ENCODE peak calls at places on chromosomes 16 and 17, in nine cellular contexts. R is RWPE1; C is NCI-H2107; B is right cardiac atrium; W is MM.1S; A is RWPE2; Y is LoVo; S is choroid plexus epithelial cell; K is stimulated activated CD4-positive, alpha-beta T cell treated with anti-CD3 and anti-CD28 coated beads, Interleukin-2, amount 100 ng/mL, for 48 hours. L is an unnamed sample.

GRCh38 chr16:50267651-50268050 is 1.3 kb downstream of the ADCY7 start:
- DNase-seq in K (no peak), R (no peak), C (no peak), W (no peak), B (peak; percentile 16), Y (no peak), A (peak; percentile 29), S (no peak), L (no peak)

GRCh38 chr17:17196776-17197175 is 9.4 kb downstream of the PLD6 start:
- DNase-seq in C (no peak), Y (no peak), R (no peak), W (no peak), K (no peak), S (no peak), A (no peak), B (no peak), L (no peak)

GRCh38 chr16:48318630-48319029 is 66.6 kb downstream of the SIAH1 start:
- DNase-seq in B (no peak), A (no peak), K (no peak), S (peak; percentile 83), Y (no peak), C (no peak), W (peak; percentile 80), R (no peak), L (no peak)

GRCh38 chr17:81026266-81027036 is 8.5 kb upstream of the BAIAP2 start:
- DNase-seq in Y (no peak), K (no peak), C (no peak), S (no peak), W (no peak), R (no peak), A (no peak), B (no peak), L (no peak)

GRCh38 chr17:40518401-40519088 is 17.1 kb upstream of the TNS4 start:
- DNase-seq in S (no peak), K (no peak), W (no peak), Y (peak; percentile 89), R (peak; percentile 89), A (peak; percentile 87), B (no peak), C (no peak), L (peak; percentile 91)

GRCh38 chr17:21263351-21263750 is 10.1 kb upstream of the NATD1 start:
- DNase-seq in S (peak; percentile 64), C (no peak), A (no peak), R (peak; percentile 78), W (no peak), Y (no peak), B (no peak), K (no peak), L (peak; percentile 96)

GRCh38 chr16:50635505-50636392 is 45.4 kb downstream of the SNX20 start:
- DNase-seq in B (no peak), A (no peak), R (no peak), K (no peak), C (no peak), W (no peak), S (no peak), Y (no peak), L (no peak)

GRCh38 chr16:26787924-26788323 is 278.8 kb upstream of the C16orf82 start:
- DNase-seq in A (no peak), R (no peak), Y (no peak), W (no peak), B (no peak), C (no peak), K (no peak), S (no peak), L (no peak)

GRCh38 chr17:45091778-45092425 is 30.8 kb downstream of the NMT1 start:
- DNase-seq in C (no peak), B (no peak), Y (no peak), W (no peak), S (peak; percentile 48), A (no peak), R (no peak), K (no peak), L (peak; percentile 39)

GRCh38 chr17:61532818-61533217 is 58.2 kb downstream of the NACA2 start:
- DNase-seq in K (no peak), B (no peak), R (no peak), W (no peak), Y (no peak), S (no peak), C (no peak), A (no peak), L (no peak)

GRCh38 chr17:72588961-72589360 is 468.1 kb downstream of the SOX9 start:
- DNase-seq in K (no peak), R (peak; percentile 93), B (no peak), A (peak; percentile 99), S (no peak), W (peak; percentile 75), Y (peak; percentile 83), C (peak; percentile 76), L (peak; percentile 98)

GRCh38 chr16:52113812-52114211 is 433.1 kb downstream of the TOX3 start:
- DNase-seq in S (no peak), W (no peak), C (no peak), B (no peak), A (no peak), Y (no peak), R (no peak), K (no peak), L (no peak)

GRCh38 chr16:48374255-48374654 is 11.0 kb downstream of the SIAH1 start:
- DNase-seq in R (no peak), K (no peak), S (no peak), C (no peak), A (no peak), W (no peak), Y (no peak), B (no peak), L (no peak)

GRCh38 chr17:42783062-42783777 is 2.8 kb downstream of the WNK4 start:
- DNase-seq in B (no peak), R (peak; percentile 76), Y (no peak), W (no peak), S (peak; percentile 77), A (no peak), K (no peak), C (no peak), L (peak; percentile 89)

GRCh38 chr17:80862978-80863377 is 128.7 kb upstream of the CHMP6 start:
- DNase-seq in W (no peak), Y (no peak), R (no peak), A (no peak), K (no peak), S (no peak), C (no peak), B (no peak), L (no peak)

GRCh38 chr17:4901108-4901647 is 1.7 kb downstream of the CHRNE start:
- DNase-seq in Y (no peak), W (no peak), K (no peak), S (no peak), B (no peak), A (no peak), R (no peak), C (no peak), L (no peak)

GRCh38 chr16:89374393-89374948 is 115.9 kb downstream of the ANKRD11 start:
- DNase-seq in Y (no peak), S (peak; percentile 77), B (no peak), K (no peak), A (no peak), R (no peak), W (no peak), C (no peak), L (no peak)

GRCh38 chr16:68059804-68060203 is 25.4 kb upstream of the NFATC3 start:
- DNase-seq in Y (no peak), S (no peak), W (no peak), K (no peak), A (no peak), B (no peak), R (no peak), C (no peak), L (no peak)

GRCh38 chr17:52159810-52160578 is 1.5 kb upstream of the CA10 start:
- DNase-seq in C (no peak), B (no peak), S (no peak), K (no peak), W (no peak), R (no peak), A (no peak), Y (no peak), L (no peak)

GRCh38 chr17:352421-353212 is at the start of gene RPH3AL:
- DNase-seq in K (no peak), C (no peak), S (peak; percentile 42), B (peak; percentile 61), Y (peak; percentile 66), R (no peak), W (no peak), A (no peak), L (peak; percentile 17)

GRCh38 chr17:81388612-81389367 is 6.5 kb upstream of the BAHCC1 start:
- DNase-seq in B (no peak), S (no peak), R (no peak), C (no peak), Y (no peak), K (no peak), W (no peak), A (no peak), L (no peak)

GRCh38 chr17:56171186-56171959 is 18.1 kb downstream of the ANKFN1 start:
- DNase-seq in W (no peak), A (no peak), C (no peak), R (no peak), B (no peak), K (no peak), Y (no peak), S (no peak), L (no peak)

GRCh38 chr16:35564889-35565288 is 2105.5 kb downstream of the TP53TG3F start:
- DNase-seq in A (no peak), C (no peak), B (no peak), S (no peak), W (no peak), Y (no peak), R (no peak), K (no peak), L (no peak)

GRCh38 chr17:63478814-63479494 is 2.1 kb downstream of the ACE start:
- DNase-seq in B (peak; percentile 85), S (peak; percentile 95), A (peak; percentile 87), R (peak; percentile 96), W (peak; percentile 70), K (peak; percentile 76), Y (peak; percentile 87), C (peak; percentile 38), L (peak; percentile 94)

L was measured in epithelial cell of esophagus.